ENCODE peak calls at places on chromosome 15, in six cellular contexts. V is pancreas, Q is esophagus muscularis mucosa, G is OCI-LY7, L is SK-N-SH, I is cardiac muscle cell. U is an unnamed sample.

GRCh38 chr15:69666921-69667811 is 214.5 kb downstream of the RPLP1 start:
- DNase-seq in L (no peak), G (peak; percentile 31), V (no peak), Q (no peak), I (no peak), U (peak; percentile 86)

GRCh38 chr15:70264014-70264492 is 166.3 kb upstream of the TLE3 start:
- DNase-seq in L (peak; percentile 78), Q (no peak), G (no peak), V (no peak), I (peak; percentile 60), U (peak; percentile 46)

GRCh38 chr15:40092416-40093223 is 16.1 kb downstream of the BMF start:
- DNase-seq in Q (peak; percentile 94), L (peak; percentile 54), I (peak; percentile 63), G (no peak), V (peak; percentile 50), U (peak; percentile 77)

GRCh38 chr15:33746203-33746602 is 222.1 kb upstream of the CHRM5 start:
- DNase-seq in L (no peak), V (no peak), G (no peak), I (no peak), Q (peak; percentile 85), U (no peak)

GRCh38 chr15:35852818-35853624 is 307.1 kb upstream of the DPH6 start:
- DNase-seq in Q (no peak), V (no peak), I (no peak), G (no peak), L (no peak), U (no peak)

GRCh38 chr15:63504979-63505841 is 817 bp downstream of the USP3 start:
- DNase-seq in L (peak; percentile 78), G (peak; percentile 81), Q (no peak), I (peak; percentile 64), V (peak; percentile 64), U (peak; percentile 93)

GRCh38 chr15:70569718-70570231 is 193.6 kb downstream of the UACA start:
- DNase-seq in I (no peak), L (no peak), Q (no peak), V (no peak), G (no peak), U (no peak)

GRCh38 chr15:91967935-91968605 is 114.6 kb downstream of the SLCO3A1 start:
- DNase-seq in G (no peak), L (no peak), V (no peak), I (no peak), Q (no peak), U (no peak)

GRCh38 chr15:99167640-99168039 is 62.8 kb downstream of the SYNM start:
- DNase-seq in V (no peak), G (no peak), I (no peak), L (no peak), Q (no peak), U (no peak)

GRCh38 chr15:101036189-101036588 is 117.0 kb downstream of the LRRK1 start:
- DNase-seq in V (no peak), L (no peak), G (no peak), Q (no peak), I (no peak), U (no peak)

GRCh38 chr15:81924667-81925183 is 121.1 kb downstream of the MEX3B start:
- DNase-seq in G (no peak), Q (no peak), I (no peak), L (no peak), V (no peak), U (no peak)

GRCh38 chr15:89795996-89796395 is 18.7 kb downstream of the ANPEP start:
- DNase-seq in G (no peak), Q (no peak), V (no peak), L (no peak), I (no peak), U (peak; percentile 4)

GRCh38 chr15:34679326-34679725 is 75.5 kb downstream of the GJD2 start:
- DNase-seq in G (no peak), Q (no peak), I (no peak), V (no peak), L (no peak), U (no peak)

GRCh38 chr15:34837246-34838016 is 42.1 kb upstream of the ACTC1 start:
- DNase-seq in V (no peak), Q (no peak), L (no peak), G (no peak), I (no peak), U (no peak)

GRCh38 chr15:60315878-60316277 is 81.9 kb downstream of the ANXA2 start:
- DNase-seq in I (no peak), V (no peak), L (no peak), G (no peak), Q (no peak), U (no peak)
- H3K27ac ChIP-seq in I (no peak overlapping the region), V (no peak overlapping the region), L (no peak overlapping the region), G (no peak overlapping the region), Q (no peak overlapping the region), U (no peak overlapping the region)

GRCh38 chr15:38080651-38081271 is 146.3 kb downstream of the TMCO5A start:
- DNase-seq in G (no peak), Q (no peak), I (no peak), L (no peak), V (no peak), U (no peak)
- H3K9me3 ChIP-seq in G (no peaks in the 10 kb centered on the region), Q (no peaks in the 10 kb centered on the region), I (no peaks in the 10 kb centered on the region), L (no peaks in the 10 kb centered on the region), V (no peaks in the 10 kb centered on the region), U (no peaks in the 10 kb centered on the region)

DNA sequence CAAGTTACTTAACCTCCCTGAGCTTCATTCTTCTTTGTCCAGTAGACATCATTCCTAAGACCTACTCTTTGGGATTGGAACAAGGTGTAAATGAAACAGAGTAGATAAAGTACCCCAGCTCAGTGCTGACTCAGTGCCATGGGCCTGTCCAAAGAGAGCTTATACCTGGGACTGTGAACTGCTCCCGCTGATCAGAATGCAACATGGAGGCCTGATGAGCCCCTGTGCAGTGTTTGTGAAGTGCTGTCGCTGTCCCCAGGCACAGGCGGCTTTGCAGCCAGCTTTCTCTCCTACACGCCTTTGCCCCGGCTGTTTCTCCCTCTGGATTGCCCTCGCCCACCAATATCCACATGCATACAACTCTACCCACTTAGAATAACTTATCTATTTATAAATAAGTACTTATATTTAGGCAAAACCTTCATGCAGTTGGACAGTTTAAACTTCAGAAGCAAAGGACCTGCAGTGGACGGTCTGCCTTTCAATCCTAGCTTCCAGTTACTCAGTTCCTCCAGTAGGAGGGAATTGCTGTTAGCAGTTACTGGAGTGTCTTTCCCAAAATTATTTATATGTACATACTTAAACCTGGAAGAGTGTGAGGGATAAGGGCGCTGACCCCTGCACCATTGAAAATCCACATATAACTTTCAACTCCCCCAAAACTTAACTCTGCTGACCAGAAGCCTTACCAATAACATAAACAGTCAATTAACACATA is 80.0 kb downstream of the CORO2B start:
- DNase-seq in I (peak; percentile 23), G (no peak), Q (no peak), L (no peak), V (no peak), U (peak; percentile 24)
- TF ChIP-seq CTCF in I (no peak), G (no peak), Q (no peak), L (peak; percentile 6), V (no peak), U (no peak)

GRCh38 chr15:73573572-73573971 is 59.6 kb downstream of the NPTN start:
- DNase-seq in Q (no peak), G (no peak), I (no peak), V (no peak), L (no peak), U (no peak)
- H3K27ac ChIP-seq in Q (peak overlapping the region; percentile 68), G (no peak overlapping the region), I (peak overlapping the region; percentile 19), V (no peak overlapping the region), L (no peak overlapping the region), U (no peak overlapping the region)

GRCh38 chr15:49793943-49794342 is 173.1 kb downstream of the DTWD1 start:
- DNase-seq in G (no peak), Q (no peak), V (no peak), L (no peak), I (no peak), U (no peak)
- H3K9me3 ChIP-seq in G (peaks cover 6% of the 10 kb centered on the region), Q (no peaks in the 10 kb centered on the region), V (no peaks in the 10 kb centered on the region), L (no peaks in the 10 kb centered on the region), I (no peaks in the 10 kb centered on the region), U (peaks cover 20% of the 10 kb centered on the region)

DNA sequence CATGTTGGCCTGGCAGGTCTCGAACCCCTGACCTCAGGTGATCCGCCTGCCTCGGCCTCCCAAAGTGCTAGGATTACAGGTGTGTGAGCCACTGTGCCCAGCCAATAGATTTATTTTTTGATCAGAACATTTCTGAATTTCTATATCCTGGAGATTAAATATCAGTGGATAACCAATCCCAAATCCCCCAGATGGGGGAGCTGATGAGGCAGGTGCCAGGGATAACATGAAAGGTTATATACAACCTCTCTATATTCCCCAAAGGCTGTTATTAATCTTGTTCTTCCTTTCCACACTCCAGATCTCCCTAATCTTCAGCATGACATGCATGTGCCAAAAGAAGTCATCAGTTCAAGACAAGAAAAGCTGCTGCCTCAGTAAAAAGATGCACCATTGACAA is 112.3 kb downstream of the WDR76 start:
- DNase-seq in I (no peak), L (peak; percentile 40), V (no peak), G (peak; percentile 13), Q (peak; percentile 47), U (no peak)
- TF ChIP-seq CTCF in I (peak; percentile 56), L (peak; percentile 67), V (no peak), G (peak; percentile 68), Q (no peak), U (no peak)

GRCh38 chr15:93477721-93478120 is 388.7 kb upstream of the RGMA start:
- DNase-seq in I (no peak), L (no peak), Q (no peak), V (no peak), G (no peak), U (no peak)

GRCh38 chr15:93479679-93480078 is 390.7 kb upstream of the RGMA start:
- DNase-seq in I (no peak), L (no peak), G (no peak), V (peak; percentile 63), Q (no peak), U (no peak)

GRCh38 chr15:93476491-93477176 is 387.6 kb upstream of the RGMA start:
- DNase-seq in I (no peak), Q (peak; percentile 60), L (no peak), G (no peak), V (no peak), U (no peak)

GRCh38 chr15:93477188-93477587 is 388.2 kb upstream of the RGMA start:
- DNase-seq in V (no peak), Q (no peak), I (no peak), L (no peak), G (no peak), U (no peak)

DNA sequence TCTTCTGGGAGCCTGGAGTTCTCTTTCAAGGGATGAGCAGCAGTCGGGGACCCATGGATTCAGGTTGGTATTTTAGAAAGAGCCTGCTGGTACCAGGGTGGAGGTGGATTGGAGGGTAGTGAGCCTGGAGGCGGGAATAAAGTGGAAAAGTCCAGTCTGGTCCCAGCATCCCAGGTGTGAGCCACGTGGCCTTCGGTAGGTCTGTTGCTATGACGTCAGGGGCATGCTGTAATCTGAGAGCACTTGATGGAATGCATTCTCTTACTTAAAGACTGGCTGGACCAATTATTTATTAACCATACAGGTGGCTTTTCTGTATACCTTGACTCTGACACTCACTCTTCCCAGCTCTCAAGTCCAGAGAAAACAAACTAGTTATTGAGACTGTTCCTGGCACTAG is 389.9 kb upstream of the RGMA start:
- DNase-seq in Q (no peak), G (no peak), L (no peak), V (peak; percentile 33), I (no peak), U (no peak)
- H3K27ac ChIP-seq in Q (no peak overlapping the region), G (no peak overlapping the region), L (no peak overlapping the region), V (no peak overlapping the region), I (no peak overlapping the region), U (no peak overlapping the region)

GRCh38 chr15:58489289-58489688 is 57.5 kb downstream of the LIPC start:
- DNase-seq in I (no peak), L (no peak), V (no peak), G (no peak), Q (no peak), U (no peak)
- H3K9me3 ChIP-seq in I (no peaks in the 10 kb centered on the region), L (no peaks in the 10 kb centered on the region), V (no peaks in the 10 kb centered on the region), G (peaks cover 6% of the 10 kb centered on the region), Q (no peaks in the 10 kb centered on the region), U (peaks cover 9% of the 10 kb centered on the region)

U was measured in spleen.